ENCODE peak calls at places on chromosomes 6 and 20, in eight cellular contexts. P, F, U, I, O, N, K and L are unnamed samples.

GRCh38 chr6:16437984-16438383 is 199.6 kb downstream of the GMPR start:
- DNase-seq in P (no peak), F (no peak), U (no peak), I (no peak), O (peak), N (no peak), K (no peak), L (no peak)

GRCh38 chr6:54878705-54879104 is 32.1 kb downstream of the FAM83B start:
- DNase-seq in P (no peak), F (no peak), U (no peak), I (no peak), O (no peak), N (no peak), K (no peak), L (no peak)

GRCh38 chr6:7215140-7215539 is 97.9 kb downstream of the SSR1 start:
- DNase-seq in P (no peak), F (peak), U (no peak), I (no peak), O (no peak), N (peak), K (no peak), L (no peak)

GRCh38 chr6:153947817-153948447 is 91.1 kb upstream of the OPRM1 start:
- DNase-seq in P (no peak), F (no peak), U (peak), I (no peak), O (no peak), N (peak), K (no peak), L (peak)

GRCh38 chr6:36358235-36358915 is 21.7 kb upstream of the BNIP5 start:
- DNase-seq in P (no peak), F (no peak), U (no peak), I (no peak), O (no peak), N (peak), K (no peak), L (no peak)

GRCh38 chr6:82555801-82556200 is 192.2 kb downstream of the TPBG start:
- DNase-seq in P (no peak), F (no peak), U (no peak), I (no peak), O (no peak), N (peak), K (no peak), L (no peak)

GRCh38 chr20:33046412-33046811 is 7.3 kb upstream of the BPIFB3 start:
- DNase-seq in P (no peak), F (no peak), U (no peak), I (no peak), O (no peak), N (no peak), K (no peak), L (no peak)

GRCh38 chr20:58890454-58891075 is 38.0 kb downstream of the GNAS start:
- DNase-seq in P (peak), F (no peak), U (peak), I (peak), O (peak), N (peak), K (peak), L (peak)

GRCh38 chr6:118141211-118141610 is 234.1 kb downstream of the SLC35F1 start:
- DNase-seq in P (no peak), F (no peak), U (no peak), I (no peak), O (no peak), N (no peak), K (no peak), L (no peak)

GRCh38 chr6:55918639-55919038 is 43.2 kb upstream of the BMP5 start:
- DNase-seq in P (no peak), F (no peak), U (no peak), I (no peak), O (no peak), N (peak), K (no peak), L (no peak)

GRCh38 chr6:109053285-109053684 is 41.4 kb downstream of the SESN1 start:
- DNase-seq in P (no peak), F (no peak), U (no peak), I (no peak), O (no peak), N (no peak), K (no peak), L (no peak)

GRCh38 chr20:16296933-16297332 is 276.3 kb downstream of the KIF16B start:
- DNase-seq in P (no peak), F (no peak), U (no peak), I (no peak), O (no peak), N (peak), K (no peak), L (no peak)

GRCh38 chr20:45318386-45318939 is 10.4 kb upstream of the MATN4 start:
- DNase-seq in P (no peak), F (no peak), U (no peak), I (no peak), O (no peak), N (no peak), K (no peak), L (no peak)

GRCh38 chr20:45822863-45823262 is 4.2 kb downstream of the TNNC2 start:
- DNase-seq in P (no peak), F (no peak), U (no peak), I (peak), O (no peak), N (no peak), K (no peak), L (no peak)

GRCh38 chr6:73515204-73516101 is 5.4 kb downstream of the EEF1A1 start:
- DNase-seq in P (no peak), F (no peak), U (peak), I (peak), O (peak), N (peak), K (peak), L (peak)

GRCh38 chr6:20680697-20681165 is 146.5 kb downstream of the CDKAL1 start:
- DNase-seq in P (no peak), F (no peak), U (no peak), I (no peak), O (no peak), N (no peak), K (no peak), L (no peak)

GRCh38 chr20:50088022-50088421 is 24.9 kb downstream of the UBE2V1 start:
- DNase-seq in P (no peak), F (no peak), U (no peak), I (no peak), O (no peak), N (no peak), K (no peak), L (no peak)

GRCh38 chr6:53461041-53461656 is 83.8 kb downstream of the GCLC start:
- DNase-seq in P (no peak), F (no peak), U (no peak), I (no peak), O (no peak), N (no peak), K (no peak), L (no peak)

GRCh38 chr20:51442602-51443001 is 99.9 kb downstream of the NFATC2 start:
- DNase-seq in P (no peak), F (no peak), U (no peak), I (no peak), O (no peak), N (peak), K (no peak), L (no peak)

GRCh38 chr6:1856381-1856780 is 246.7 kb downstream of the FOXC1 start:
- DNase-seq in P (no peak), F (no peak), U (no peak), I (no peak), O (no peak), N (peak), K (peak), L (no peak)

GRCh38 chr6:3808759-3809514 is 40.2 kb upstream of the FAM50B start:
- DNase-seq in P (no peak), F (peak), U (no peak), I (no peak), O (no peak), N (peak), K (peak), L (no peak)

GRCh38 chr20:63255911-63256704 is 1.8 kb upstream of the NKAIN4 start:
- DNase-seq in P (no peak), F (no peak), U (no peak), I (no peak), O (no peak), N (no peak), K (no peak), L (no peak)

GRCh38 chr6:88048556-88048955 is 915 bp downstream of the SPACA1 start:
- DNase-seq in P (no peak), F (no peak), U (no peak), I (no peak), O (no peak), N (no peak), K (no peak), L (no peak)

GRCh38 chr20:52004720-52005119 is 186.9 kb downstream of the ZFP64 start:
- DNase-seq in P (no peak), F (no peak), U (no peak), I (no peak), O (no peak), N (peak), K (no peak), L (no peak)

GRCh38 chr6:25627001-25627400 is 25.0 kb upstream of the SCGN start:
- DNase-seq in P (no peak), F (no peak), U (no peak), I (no peak), O (no peak), N (no peak), K (no peak), L (no peak)

GRCh38 chr6:15936503-15936902 is 192.4 kb upstream of the MYLIP start:
- DNase-seq in P (no peak), F (no peak), U (no peak), I (no peak), O (no peak), N (no peak), K (no peak), L (no peak)

GRCh38 chr6:125346926-125347563 is 45.3 kb upstream of the HDDC2 start:
- DNase-seq in P (no peak), F (no peak), U (no peak), I (no peak), O (no peak), N (no peak), K (no peak), L (no peak)

GRCh38 chr20:61482425-61482887 is 230.4 kb downstream of the CDH4 start:
- DNase-seq in P (no peak), F (no peak), U (no peak), I (no peak), O (no peak), N (peak), K (no peak), L (no peak)

GRCh38 chr6:31144970-31145340 is 6.1 kb upstream of the PSORS1C2 start:
- DNase-seq in P (no peak), F (no peak), U (no peak), I (no peak), O (no peak), N (no peak), K (no peak), L (no peak)

GRCh38 chr6:101199441-101199840 is 194.1 kb upstream of the GRIK2 start:
- DNase-seq in P (no peak), F (no peak), U (no peak), I (no peak), O (no peak), N (no peak), K (no peak), L (no peak)

GRCh38 chr20:50690979-50691584 is at the start of gene RIPOR3:
- DNase-seq in P (no peak), F (no peak), U (peak), I (no peak), O (no peak), N (peak), K (no peak), L (no peak)

GRCh38 chr20:1860446-1860845 is 34.8 kb upstream of the SIRPA start:
- DNase-seq in P (no peak), F (peak), U (no peak), I (no peak), O (no peak), N (peak), K (no peak), L (no peak)